ENCODE peak calls at places on chromosomes 12 and 14, in ten cellular contexts. E is osteoblast; Q is CD8-positive, alpha-beta T cell; P is retinal pigment epithelial cell; S is A549; L is adrenal gland; J is neural progenitor cell; K is foreskin fibroblast; O is transverse colon; U is astrocyte of the spinal cord. W is an unnamed sample.

GRCh38 chr12:33439587-33440011 is at the start of gene SYT10:
- DNase-seq in E (peak; percentile 75), Q (no peak), P (no peak), S (no peak), L (no peak), J (peak; percentile 89), K (peak; percentile 7), O (no peak), U (peak; percentile 26), W (no peak)

GRCh38 chr14:104639889-104640548 is 35.4 kb upstream of the TMEM179 start:
- DNase-seq in E (peak; percentile 98), Q (peak; percentile 62), P (no peak), S (peak; percentile 77), L (peak; percentile 65), J (peak; percentile 89), K (peak; percentile 79), O (peak; percentile 66), U (peak; percentile 32), W (peak; percentile 47)

GRCh38 chr14:51328089-51328941 is 88.3 kb downstream of the TMX1 start:
- DNase-seq in E (no peak), Q (no peak), P (no peak), S (peak; percentile 9), L (peak; percentile 26), J (no peak), K (peak; percentile 65), O (no peak), U (peak; percentile 85), W (peak; percentile 70)

GRCh38 chr12:51848843-51849735 is 571 bp upstream of the FIGNL2 start:
- DNase-seq in E (peak; percentile 87), Q (no peak), P (no peak), S (no peak), L (no peak), J (peak; percentile 89), K (no peak), O (no peak), U (no peak), W (no peak)

GRCh38 chr14:76331328-76332011 is 44.5 kb upstream of the ESRRB start:
- DNase-seq in E (no peak), Q (no peak), P (no peak), S (no peak), L (no peak), J (no peak), K (no peak), O (no peak), U (no peak), W (no peak)

GRCh38 chr12:88538250-88538649 is 42.0 kb downstream of the KITLG start:
- DNase-seq in E (no peak), Q (no peak), P (no peak), S (no peak), L (no peak), J (no peak), K (peak; percentile 41), O (no peak), U (no peak), W (peak; percentile 91)

GRCh38 chr12:48796976-48797375 is 8.1 kb upstream of the ADCY6 start:
- DNase-seq in E (no peak), Q (no peak), P (no peak), S (no peak), L (no peak), J (no peak), K (no peak), O (no peak), U (no peak), W (no peak)

GRCh38 chr14:64891839-64892375 is 12.2 kb upstream of the SPTB start:
- DNase-seq in E (no peak), Q (no peak), P (peak; percentile 33), S (peak; percentile 80), L (peak; percentile 51), J (peak; percentile 82), K (peak; percentile 72), O (peak; percentile 15), U (peak; percentile 79), W (peak; percentile 76)

GRCh38 chr12:130650131-130650530 is 66.0 kb downstream of the RIMBP2 start:
- DNase-seq in E (no peak), Q (no peak), P (no peak), S (no peak), L (no peak), J (no peak), K (no peak), O (no peak), U (no peak), W (no peak)

DNA sequence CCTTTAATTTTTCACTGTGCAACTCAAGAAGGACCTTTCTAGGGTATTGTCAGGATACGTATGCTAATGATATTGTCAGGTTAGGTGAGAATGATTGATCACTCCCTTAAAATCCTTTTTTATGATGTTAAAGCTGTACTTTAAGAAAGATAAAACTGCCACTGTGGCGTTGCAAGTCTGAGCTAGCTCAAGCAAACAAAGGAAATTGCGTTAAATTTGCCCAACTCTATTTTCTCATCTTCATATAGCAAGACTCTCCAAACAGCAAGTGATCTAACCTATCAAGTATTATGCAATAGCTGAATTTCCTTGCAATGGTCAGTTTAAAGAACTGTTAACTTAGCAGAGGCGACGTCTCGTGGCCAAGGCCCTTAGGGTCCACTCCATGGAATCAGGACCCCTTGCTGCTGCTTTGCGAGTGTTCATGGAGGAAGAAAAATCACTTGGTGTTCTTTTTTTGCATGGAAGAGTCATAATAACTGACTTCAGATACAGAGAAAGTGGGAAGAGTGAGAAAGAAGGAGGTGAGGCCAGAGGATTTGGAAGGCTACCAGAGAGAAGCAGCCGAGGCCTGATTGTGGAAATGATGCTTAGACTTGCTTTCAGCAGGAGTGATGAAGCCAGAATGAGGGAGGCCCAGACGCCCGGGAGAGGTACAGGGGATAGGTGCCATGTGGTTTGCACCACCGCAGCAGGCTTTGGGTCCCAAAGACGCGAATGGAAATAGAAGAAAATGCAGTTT is 2.5 kb downstream of the TRAF3 start:
- DNase-seq in E (no peak), Q (no peak), P (no peak), S (no peak), L (no peak), J (no peak), K (no peak), O (no peak), U (no peak), W (no peak)
- H3K4me3 ChIP-seq in E (no peak overlapping the region), Q (no peak overlapping the region), P (no peak overlapping the region), S (no peak overlapping the region), L (no peak overlapping the region), J (no peak overlapping the region), K (no peak overlapping the region), O (no peak overlapping the region), U (no peak overlapping the region), W (no peak overlapping the region)

GRCh38 chr14:92457018-92457565 is 56.5 kb upstream of the RIN3 start:
- DNase-seq in E (no peak), Q (no peak), P (no peak), S (no peak), L (peak; percentile 22), J (no peak), K (no peak), O (no peak), U (no peak), W (no peak)
- TF ChIP-seq CTCF in E (no peak), Q (no peak), P (no peak), S (no peak), L (no peak), J (no peak), K (no peak), O (no peak), U (no peak), W (no peak)

DNA sequence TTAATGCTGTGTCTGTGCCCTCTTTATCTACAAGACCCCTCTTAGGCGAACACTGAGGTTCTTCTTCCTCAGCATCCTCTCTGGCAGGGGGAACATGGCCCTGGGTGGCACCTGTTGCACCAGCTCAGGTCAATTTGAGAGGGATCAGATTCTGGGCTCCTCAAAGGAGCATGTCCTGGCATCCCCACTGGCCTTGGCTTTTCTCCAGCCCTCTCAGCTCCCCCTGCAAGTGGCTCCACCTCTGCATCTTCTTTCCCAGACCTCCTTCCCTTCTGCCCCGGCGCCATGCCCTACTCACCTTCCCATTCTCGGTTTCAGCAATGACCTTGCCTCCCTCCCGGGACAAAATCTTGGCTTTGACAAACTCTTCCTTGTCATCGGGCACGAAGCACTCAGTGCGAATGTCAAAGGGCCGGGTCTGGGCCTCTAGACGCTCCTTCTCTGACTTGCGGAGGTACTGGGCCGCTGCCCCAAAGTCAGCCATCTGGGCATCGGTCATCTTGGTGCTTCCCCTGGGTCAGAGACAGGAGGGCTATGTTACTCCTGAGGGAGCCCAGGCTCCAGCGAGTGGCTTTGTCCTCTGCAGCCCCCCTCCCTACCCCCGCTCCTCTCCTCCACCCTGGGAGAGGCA is 1.2 kb downstream of the MYH6 start:
- DNase-seq in E (peak; percentile 69), Q (no peak), P (no peak), S (no peak), L (no peak), J (no peak), K (no peak), O (no peak), U (no peak), W (no peak)
- H3K4me3 ChIP-seq in E (no peak overlapping the region), Q (no peak overlapping the region), P (no peak overlapping the region), S (no peak overlapping the region), L (no peak overlapping the region), J (no peak overlapping the region), K (no peak overlapping the region), O (no peak overlapping the region), U (no peak overlapping the region), W (no peak overlapping the region)

GRCh38 chr14:58276208-58276607 is 22.1 kb upstream of the ARID4A start:
- DNase-seq in E (no peak), Q (no peak), P (no peak), S (no peak), L (no peak), J (no peak), K (no peak), O (no peak), U (no peak), W (no peak)

GRCh38 chr14:58275527-58276190 is 22.7 kb upstream of the ARID4A start:
- DNase-seq in E (peak; percentile 5), Q (no peak), P (no peak), S (no peak), L (no peak), J (no peak), K (peak; percentile 52), O (no peak), U (no peak), W (no peak)

GRCh38 chr14:58270628-58271027 is 26.0 kb downstream of the PSMA3 start:
- DNase-seq in E (no peak), Q (no peak), P (no peak), S (no peak), L (no peak), J (no peak), K (peak; percentile 45), O (no peak), U (peak; percentile 22), W (no peak)

GRCh38 chr14:58278177-58278576 is 20.2 kb upstream of the ARID4A start:
- DNase-seq in E (no peak), Q (no peak), P (no peak), S (no peak), L (no peak), J (no peak), K (no peak), O (no peak), U (no peak), W (no peak)

DNA sequence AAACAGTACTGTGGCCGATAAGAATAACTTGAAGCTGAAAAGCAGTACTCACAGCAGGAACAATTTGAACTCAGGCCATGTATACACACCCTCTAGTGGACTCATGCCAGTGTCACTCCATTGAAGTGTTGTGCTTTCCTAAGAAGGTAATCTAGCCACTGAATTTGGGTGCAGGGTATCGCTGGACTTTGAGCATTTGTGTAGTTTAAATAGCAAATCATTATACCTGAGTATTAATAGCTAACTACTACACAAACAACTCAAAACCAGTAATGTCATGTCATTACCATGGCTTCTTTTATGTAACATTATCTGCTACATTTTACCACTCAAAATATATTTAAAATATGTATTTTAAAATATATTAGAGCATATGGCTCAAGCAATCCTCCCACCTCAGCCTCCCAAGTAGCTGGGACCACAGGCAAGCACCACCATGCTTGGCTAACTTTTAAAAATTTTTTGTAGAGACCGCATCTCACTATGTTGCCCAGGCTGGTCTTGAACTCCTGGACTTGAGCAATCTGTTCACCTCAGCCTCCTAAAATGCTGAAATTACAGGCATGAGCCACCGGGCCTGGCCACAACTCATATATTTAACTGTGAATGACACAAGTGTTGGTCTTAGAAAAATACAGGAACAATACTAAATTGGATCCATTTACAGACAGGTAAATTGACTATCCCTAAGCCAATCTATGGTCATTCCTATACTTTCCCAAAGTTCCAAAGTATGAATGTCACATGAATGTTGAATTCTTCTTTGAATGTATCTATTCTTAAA is 25.6 kb upstream of the ARID4A start:
- DNase-seq in E (peak; percentile 25), Q (no peak), P (no peak), S (peak; percentile 75), L (no peak), J (no peak), K (peak; percentile 39), O (no peak), U (peak; percentile 67), W (no peak)
- TF ChIP-seq CTCF in E (no peak), Q (no peak), P (peak; percentile 30), S (no peak), L (no peak), J (peak; percentile 19), K (no peak), O (peak; percentile 10), U (peak; percentile 31), W (peak; percentile 20)

W was measured in fibroblast of villous mesenchyme.